ENCODE peak calls at places on chromosomes 12 and 14, in nine cellular contexts. Z, E, U, B, N, H, M, R and T are unnamed samples.

GRCh38 chr12:28033538-28033915 is 61.0 kb upstream of the PTHLH start:
- DNase-seq in U (peak), H (no peak), E (no peak), N (no peak), M (peak), Z (no peak), B (no peak), R (no peak), T (no peak)

GRCh38 chr14:99879401-99880295 is 86.4 kb downstream of the EML1 start:
- DNase-seq in N (no peak), B (no peak), M (peak), U (peak), Z (no peak), E (no peak), H (no peak), R (no peak), T (no peak)

GRCh38 chr14:93114713-93115068 is 1.0 kb downstream of the ITPK1 start:
- DNase-seq in R (no peak), U (no peak), Z (no peak), H (peak), N (no peak), E (no peak), B (no peak), M (no peak), T (no peak)

GRCh38 chr12:130155416-130156073 is 6.7 kb upstream of the FZD10 start:
- DNase-seq in Z (no peak), R (no peak), E (no peak), M (no peak), U (no peak), N (no peak), B (no peak), H (peak), T (no peak)

GRCh38 chr14:74500417-74501134 is 7.0 kb downstream of the ISCA2 start:
- DNase-seq in H (peak), R (no peak), Z (no peak), B (no peak), E (no peak), U (no peak), N (no peak), M (no peak), T (no peak)

GRCh38 chr14:80216818-80217217 is 5.5 kb upstream of the DIO2 start:
- DNase-seq in H (no peak), M (peak), R (no peak), E (no peak), N (no peak), Z (no peak), B (no peak), U (no peak), T (no peak)

GRCh38 chr12:6372403-6373003 is 2.9 kb downstream of the SCNN1A start:
- DNase-seq in M (peak), E (no peak), Z (peak), U (peak), R (no peak), H (peak), B (no peak), N (no peak), T (no peak)

GRCh38 chr12:42810006-42810405 is 220.5 kb upstream of the PRICKLE1 start:
- DNase-seq in N (no peak), U (no peak), B (no peak), Z (peak), H (peak), E (no peak), R (no peak), M (no peak), T (no peak)

GRCh38 chr12:116551151-116551550 is 8.0 kb upstream of the MAP1LC3B2 start:
- DNase-seq in U (no peak), B (no peak), E (no peak), Z (no peak), H (no peak), N (no peak), M (no peak), R (no peak), T (no peak)

GRCh38 chr12:69840727-69841126 is 15.7 kb downstream of the MYRFL start:
- DNase-seq in E (no peak), Z (no peak), H (no peak), B (no peak), U (no peak), N (no peak), M (no peak), R (no peak), T (no peak)

GRCh38 chr12:130632582-130633174 is 83.4 kb downstream of the RIMBP2 start:
- DNase-seq in R (no peak), E (no peak), M (no peak), Z (no peak), B (no peak), U (no peak), H (peak), N (no peak), T (no peak)

GRCh38 chr12:43914391-43914790 is 78.5 kb downstream of the TMEM117 start:
- DNase-seq in E (no peak), U (no peak), B (no peak), R (no peak), Z (no peak), N (no peak), M (no peak), H (no peak), T (no peak)

GRCh38 chr12:4272976-4273650 is 449 bp upstream of the CCND2 start:
- DNase-seq in Z (no peak), U (no peak), N (peak), B (no peak), R (no peak), E (no peak), H (no peak), M (no peak), T (no peak)

GRCh38 chr12:107917912-107918800 is 143.7 kb downstream of the ASCL4 start:
- DNase-seq in R (no peak), E (no peak), N (no peak), H (peak), M (peak), Z (no peak), U (peak), B (no peak), T (no peak)

GRCh38 chr12:52221912-52222457 is 11.1 kb upstream of the KRT7 start:
- DNase-seq in R (peak), B (peak), E (peak), U (no peak), N (no peak), H (peak), M (peak), Z (peak), T (no peak)

GRCh38 chr12:132362966-132363660 is 33.7 kb upstream of the GALNT9 start:
- DNase-seq in M (no peak), Z (no peak), H (peak), E (no peak), N (no peak), U (no peak), B (no peak), R (no peak), T (no peak)

GRCh38 chr14:64209428-64210165 is 84.6 kb downstream of the ESR2 start:
- DNase-seq in U (peak), H (no peak), N (no peak), E (no peak), Z (no peak), M (peak), B (no peak), R (no peak), T (no peak)

GRCh38 chr12:12661086-12661485 is 34.9 kb downstream of the GPR19 start:
- DNase-seq in B (no peak), E (no peak), Z (peak), R (no peak), N (no peak), H (no peak), M (peak), U (peak), T (no peak)

GRCh38 chr14:91580886-91581615 is 70.9 kb upstream of the PPP4R3A start:
- DNase-seq in N (no peak), H (no peak), M (no peak), B (no peak), U (no peak), E (no peak), R (no peak), Z (no peak), T (no peak)

GRCh38 chr12:11953523-11953922 is 117.2 kb upstream of the BCL2L14 start:
- DNase-seq in N (no peak), B (no peak), Z (no peak), E (no peak), M (no peak), U (no peak), R (no peak), H (no peak), T (no peak)

GRCh38 chr12:96314723-96315122 is 85.5 kb downstream of the CDK17 start:
- DNase-seq in Z (no peak), U (no peak), B (no peak), E (no peak), R (no peak), N (no peak), H (peak), M (peak), T (no peak)

GRCh38 chr12:51536159-51536558 is 54.9 kb upstream of the SCN8A start:
- DNase-seq in B (no peak), U (peak), M (peak), H (peak), E (no peak), R (no peak), Z (no peak), N (no peak), T (no peak)